ENCODE peak calls at places on chromosomes 13 and 19, in five cellular contexts. One of them, this sample, is unnamed.

GRCh38 chr19:6220385-6221191 is 59.2 kb downstream of the MLLT1 start:
- DNase-seq in mesenchymal stem cell: no peak
- DNase-seq in trophoblast cell: peak
- DNase-seq in IMR-90: peak
- DNase-seq in H1: no peak
- DNase-seq in this sample: no peak

GRCh38 chr19:55546822-55547614 is 1.7 kb upstream of the SBK3 start:
- DNase-seq in mesenchymal stem cell: peak
- DNase-seq in H1: no peak
- DNase-seq in IMR-90: peak
- DNase-seq in trophoblast cell: no peak
- DNase-seq in this sample: no peak

GRCh38 chr13:49441846-49442245 is 2.0 kb downstream of the CAB39L start:
- DNase-seq in IMR-90: peak
- DNase-seq in mesenchymal stem cell: peak
- DNase-seq in H1: no peak
- DNase-seq in trophoblast cell: no peak
- DNase-seq in this sample: no peak

GRCh38 chr13:32723987-32724386 is 137.7 kb downstream of the PDS5B start:
- DNase-seq in H1: no peak
- DNase-seq in trophoblast cell: no peak
- DNase-seq in mesenchymal stem cell: no peak
- DNase-seq in IMR-90: no peak
- DNase-seq in this sample: no peak

GRCh38 chr13:95296326-95296939 is 4.8 kb downstream of the ABCC4 start:
- DNase-seq in trophoblast cell: peak
- DNase-seq in IMR-90: no peak
- DNase-seq in H1: no peak
- DNase-seq in mesenchymal stem cell: no peak
- DNase-seq in this sample: peak

GRCh38 chr13:58239774-58240268 is 608.3 kb downstream of the PCDH17 start:
- DNase-seq in IMR-90: no peak
- DNase-seq in mesenchymal stem cell: no peak
- DNase-seq in trophoblast cell: no peak
- DNase-seq in H1: no peak
- DNase-seq in this sample: no peak

GRCh38 chr13:81762449-81762848 is 1421.5 kb upstream of the SPRY2 start:
- DNase-seq in mesenchymal stem cell: no peak
- DNase-seq in IMR-90: no peak
- DNase-seq in H1: no peak
- DNase-seq in trophoblast cell: no peak
- DNase-seq in this sample: no peak

GRCh38 chr13:44759723-44760360 is 183.7 kb upstream of the TSC22D1 start:
- DNase-seq in H1: no peak
- DNase-seq in trophoblast cell: peak
- DNase-seq in IMR-90: peak
- DNase-seq in mesenchymal stem cell: peak
- DNase-seq in this sample: no peak

GRCh38 chr13:59680429-59681024 is 483.2 kb downstream of the DIAPH3 start:
- DNase-seq in mesenchymal stem cell: peak
- DNase-seq in trophoblast cell: peak
- DNase-seq in IMR-90: peak
- DNase-seq in H1: no peak
- DNase-seq in this sample: peak

GRCh38 chr13:73767747-73768315 is 366.4 kb downstream of the KLF12 start:
- DNase-seq in H1: no peak
- DNase-seq in IMR-90: no peak
- DNase-seq in mesenchymal stem cell: no peak
- DNase-seq in trophoblast cell: no peak
- DNase-seq in this sample: peak

GRCh38 chr13:79782541-79783216 is 301.7 kb downstream of the NDFIP2 start:
- DNase-seq in H1: peak
- DNase-seq in IMR-90: peak
- DNase-seq in trophoblast cell: no peak
- DNase-seq in mesenchymal stem cell: peak
- DNase-seq in this sample: peak

GRCh38 chr13:101058841-101059240 is 357.5 kb downstream of the NALCN start:
- DNase-seq in IMR-90: no peak
- DNase-seq in trophoblast cell: no peak
- DNase-seq in H1: no peak
- DNase-seq in mesenchymal stem cell: no peak
- DNase-seq in this sample: no peak
- H2BK120ac ChIP-seq in IMR-90: no peak
- H2BK120ac ChIP-seq in trophoblast cell: no peak
- H2BK120ac ChIP-seq in H1: no peak
- H2BK120ac ChIP-seq in mesenchymal stem cell: no peak
- H2BK120ac ChIP-seq in this sample: no peak

DNA sequence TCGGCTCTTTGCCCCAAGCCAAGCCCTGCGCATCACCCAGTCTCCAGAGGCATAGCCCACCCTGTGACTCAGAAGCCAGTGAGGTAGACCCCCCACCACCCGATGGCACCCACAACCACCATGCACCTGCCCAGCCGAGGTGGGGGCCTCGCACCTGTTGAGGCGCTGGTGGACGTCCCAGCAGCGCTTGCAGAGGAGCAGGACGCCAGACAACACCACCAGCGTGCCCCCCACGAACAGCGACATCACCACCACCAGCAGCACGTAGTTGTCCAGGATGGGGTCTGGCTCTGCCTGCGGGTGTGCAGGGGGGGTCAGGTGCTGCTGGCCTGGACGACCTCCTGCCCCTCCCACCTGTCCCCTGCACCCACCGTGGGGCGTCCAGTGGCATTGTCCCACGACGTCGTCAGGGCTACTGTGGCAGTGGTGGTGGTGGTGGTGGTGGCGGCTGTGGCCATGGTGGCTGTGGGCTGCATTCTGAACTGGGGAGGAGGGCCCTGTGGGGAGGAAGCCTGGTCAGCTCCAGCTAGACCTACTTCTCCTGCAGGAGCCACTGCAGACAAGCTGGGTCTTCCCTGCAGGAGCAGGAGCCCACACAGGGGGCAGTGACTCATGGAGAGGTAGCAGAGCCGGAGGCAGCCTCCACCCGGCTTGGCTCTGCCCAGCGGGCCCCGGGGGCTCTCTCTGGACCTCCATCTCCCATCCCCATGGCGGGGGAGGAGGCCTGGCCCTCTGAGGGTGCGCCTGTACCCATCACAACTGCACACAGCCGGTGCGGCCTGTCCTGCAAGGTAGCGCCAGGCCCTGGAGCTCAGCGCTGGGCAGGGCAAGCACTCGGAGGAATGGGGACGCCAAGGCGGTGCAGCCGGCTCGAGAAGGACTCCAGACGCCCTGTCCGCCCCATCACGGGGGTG is 1.9 kb downstream of the CBARP start:
- DNase-seq in H1: no peak
- DNase-seq in trophoblast cell: peak
- DNase-seq in IMR-90: peak
- DNase-seq in mesenchymal stem cell: peak
- DNase-seq in this sample: no peak
- H3K27ac ChIP-seq in H1: no peak
- H3K27ac ChIP-seq in trophoblast cell: no peak
- H3K27ac ChIP-seq in IMR-90: peak
- H3K27ac ChIP-seq in mesenchymal stem cell: peak
- H3K27ac ChIP-seq in this sample: no peak

DNA sequence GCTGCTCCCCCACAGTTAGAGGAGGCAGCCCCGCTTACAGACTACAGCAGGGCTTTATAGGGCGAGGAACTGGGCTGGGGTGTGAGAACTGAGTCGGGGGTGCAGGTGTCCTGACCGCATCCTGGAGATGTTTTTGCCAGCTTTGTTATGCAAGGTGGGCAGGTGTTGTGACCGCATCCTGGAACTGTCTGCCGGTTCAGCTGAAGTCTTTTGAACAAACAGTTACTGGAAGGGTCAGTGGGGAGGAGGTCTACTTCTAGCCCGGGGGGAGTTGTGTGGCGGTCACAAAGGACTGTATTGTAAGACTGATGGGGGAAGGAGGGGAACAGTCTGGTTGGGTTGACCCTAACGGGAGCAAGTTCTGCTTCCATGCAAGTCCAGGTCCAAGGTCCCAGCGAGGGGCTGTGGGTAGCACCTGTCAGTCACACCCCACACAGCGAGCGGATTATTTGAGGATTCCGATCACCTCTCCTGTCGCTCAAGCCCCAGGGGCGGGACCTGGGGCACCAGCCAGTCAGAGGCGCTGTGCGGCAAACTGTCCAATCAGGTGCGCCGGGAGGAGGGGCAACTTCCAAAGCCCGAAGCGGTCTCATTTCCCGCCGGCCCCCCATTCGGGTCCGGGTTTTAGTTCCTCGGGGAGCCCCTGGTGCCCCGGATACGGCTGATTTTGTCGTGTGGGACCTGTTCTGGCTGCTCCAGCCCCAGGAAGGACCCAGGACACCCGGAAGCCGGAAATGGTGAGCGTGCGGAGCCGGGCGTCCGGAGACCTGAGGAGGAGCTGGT is at the start of gene ZNF101:
- DNase-seq in mesenchymal stem cell: peak
- DNase-seq in IMR-90: peak
- DNase-seq in H1: peak
- DNase-seq in trophoblast cell: peak
- DNase-seq in this sample: peak
- H2BK120ac ChIP-seq in mesenchymal stem cell: no peak
- H2BK120ac ChIP-seq in IMR-90: no peak
- H2BK120ac ChIP-seq in H1: no peak
- H2BK120ac ChIP-seq in trophoblast cell: peak
- H2BK120ac ChIP-seq in this sample: no peak

DNA sequence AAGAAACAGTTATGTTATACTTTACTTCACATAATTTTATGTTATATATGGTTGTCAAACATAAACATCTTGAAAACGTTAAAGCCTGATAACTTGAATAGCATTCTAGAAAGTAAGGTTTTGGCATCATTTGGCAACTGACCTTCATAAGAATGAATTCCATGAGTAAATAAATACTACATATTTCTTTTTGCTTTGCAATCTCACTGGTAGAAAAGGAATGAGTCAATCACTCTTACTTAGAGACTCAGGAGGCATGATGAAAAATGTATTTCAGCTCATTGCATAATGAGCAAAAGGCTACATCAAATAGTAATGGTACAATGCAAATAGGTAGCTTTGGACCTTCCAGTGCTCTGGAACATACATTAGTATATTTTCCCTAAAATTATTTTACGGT is 1381.8 kb downstream of the EFNB2 start:
- DNase-seq in H1: no peak
- DNase-seq in IMR-90: peak
- DNase-seq in trophoblast cell: no peak
- DNase-seq in mesenchymal stem cell: no peak
- DNase-seq in this sample: no peak
- H3K27ac ChIP-seq in H1: no peak
- H3K27ac ChIP-seq in IMR-90: no peak
- H3K27ac ChIP-seq in trophoblast cell: no peak
- H3K27ac ChIP-seq in mesenchymal stem cell: no peak
- H3K27ac ChIP-seq in this sample: no peak

GRCh38 chr19:48443731-48444128 is 2.1 kb upstream of the GRWD1 start:
- DNase-seq in mesenchymal stem cell: no peak
- DNase-seq in trophoblast cell: no peak
- DNase-seq in IMR-90: no peak
- DNase-seq in H1: no peak
- DNase-seq in this sample: no peak
- H2BK120ac ChIP-seq in mesenchymal stem cell: no peak
- H2BK120ac ChIP-seq in trophoblast cell: no peak
- H2BK120ac ChIP-seq in IMR-90: no peak
- H2BK120ac ChIP-seq in H1: no peak
- H2BK120ac ChIP-seq in this sample: no peak

GRCh38 chr13:78603240-78603947 is at the start of gene POU4F1:
- DNase-seq in H1: no peak
- DNase-seq in IMR-90: peak
- DNase-seq in trophoblast cell: peak
- DNase-seq in mesenchymal stem cell: no peak
- DNase-seq in this sample: peak
- H3K27ac ChIP-seq in H1: no peak
- H3K27ac ChIP-seq in IMR-90: no peak
- H3K27ac ChIP-seq in trophoblast cell: no peak
- H3K27ac ChIP-seq in mesenchymal stem cell: no peak
- H3K27ac ChIP-seq in this sample: no peak

DNA sequence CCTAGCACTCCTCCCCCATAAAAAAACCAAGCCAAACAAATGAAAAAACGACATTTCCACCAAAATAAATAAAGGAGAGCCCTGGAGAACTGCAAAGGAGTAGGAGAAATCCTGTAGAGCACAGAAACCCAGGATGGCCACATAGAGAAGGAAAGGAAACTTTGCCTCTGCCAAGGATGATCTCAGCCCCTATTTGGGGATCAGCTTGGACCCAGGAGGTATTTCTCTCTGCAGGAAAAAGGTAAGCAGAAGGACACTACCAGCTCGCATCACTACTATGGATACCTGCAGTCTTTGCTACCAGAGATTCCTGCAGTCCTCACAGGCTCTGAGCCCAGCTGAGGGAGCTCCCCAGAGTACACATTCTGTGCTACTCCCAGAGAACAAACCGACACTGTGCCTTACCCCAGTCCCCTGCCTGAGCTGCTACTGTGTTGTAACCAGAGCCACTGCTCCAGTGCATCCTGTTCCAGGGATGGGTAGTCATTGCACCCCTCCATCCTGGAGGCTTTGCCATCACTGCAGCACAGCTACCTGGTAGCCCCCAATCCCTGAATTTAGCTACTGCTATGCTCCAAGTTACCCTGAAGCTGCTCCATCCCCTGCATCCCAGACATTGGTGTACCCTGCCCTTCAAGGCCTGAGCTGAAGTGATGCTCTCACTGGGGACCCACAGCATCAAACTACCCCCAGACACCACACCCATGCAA is 41.7 kb downstream of the VWA8 start:
- DNase-seq in mesenchymal stem cell: no peak
- DNase-seq in IMR-90: no peak
- DNase-seq in H1: no peak
- DNase-seq in trophoblast cell: no peak
- DNase-seq in this sample: no peak
- H2BK120ac ChIP-seq in mesenchymal stem cell: no peak
- H2BK120ac ChIP-seq in IMR-90: no peak
- H2BK120ac ChIP-seq in H1: no peak
- H2BK120ac ChIP-seq in trophoblast cell: no peak
- H2BK120ac ChIP-seq in this sample: no peak

GRCh38 chr19:58097783-58098681 is at the start of gene ZSCAN18:
- DNase-seq in trophoblast cell: peak
- DNase-seq in H1: peak
- DNase-seq in IMR-90: peak
- DNase-seq in mesenchymal stem cell: peak
- DNase-seq in this sample: peak
- H3K27ac ChIP-seq in trophoblast cell: peak
- H3K27ac ChIP-seq in H1: peak
- H3K27ac ChIP-seq in IMR-90: peak
- H3K27ac ChIP-seq in mesenchymal stem cell: peak
- H3K27ac ChIP-seq in this sample: no peak

GRCh38 chr19:48624791-48625723 is 5.8 kb downstream of the SPHK2 start:
- DNase-seq in IMR-90: no peak
- DNase-seq in mesenchymal stem cell: no peak
- DNase-seq in H1: no peak
- DNase-seq in trophoblast cell: no peak
- DNase-seq in this sample: no peak
- H2BK120ac ChIP-seq in IMR-90: no peak
- H2BK120ac ChIP-seq in mesenchymal stem cell: no peak
- H2BK120ac ChIP-seq in H1: no peak
- H2BK120ac ChIP-seq in trophoblast cell: no peak
- H2BK120ac ChIP-seq in this sample: no peak